ENCODE peak calls at places on chromosomes 2 and 18, in eight cellular contexts. R is NCI-H1105; F is NCI-H187; Q is choroid plexus epithelial cell; H is NCI-H748 treated with DMSO at 0.1 percent for 48 hours; G is stimulated activated CD8-positive, alpha-beta memory T cell treated with anti-CD3 and anti-CD28 coated beads, Interleukin-4, amount 100 ng/mL, for 4 hours; B is endothelial cell; U is tibial nerve. T is an unnamed sample.

GRCh38 chr2:135473567-135473966 is 57.5 kb downstream of the ZRANB3 start:
- DNase-seq in H (no peak), Q (peak), R (peak), F (no peak), G (no peak), U (no peak), B (peak), T (no peak)

GRCh38 chr2:45669109-45669508 is 17.6 kb downstream of the PRKCE start:
- DNase-seq in F (no peak), G (no peak), H (no peak), U (no peak), B (no peak), R (no peak), Q (peak), T (no peak)

GRCh38 chr18:62328775-62329525 is 3.8 kb downstream of the TNFRSF11A start:
- DNase-seq in F (no peak), Q (no peak), R (no peak), U (no peak), B (no peak), H (no peak), G (no peak), T (no peak)

GRCh38 chr18:59787998-59788875 is 91.0 kb upstream of the CCBE1 start:
- DNase-seq in U (no peak), G (no peak), R (no peak), Q (peak), B (no peak), F (no peak), H (no peak), T (no peak)

GRCh38 chr18:48797841-48798255 is 152.9 kb downstream of the SMAD7 start:
- DNase-seq in R (no peak), H (no peak), F (no peak), U (no peak), Q (no peak), B (no peak), G (no peak), T (no peak)

GRCh38 chr2:109123586-109124201 is 5.3 kb upstream of the SH3RF3 start:
- DNase-seq in B (no peak), U (no peak), H (no peak), Q (no peak), R (no peak), G (no peak), F (no peak), T (no peak)

GRCh38 chr18:43919565-43919964 is 642.3 kb upstream of the SYT4 start:
- DNase-seq in F (no peak), Q (peak), H (peak), U (no peak), R (peak), B (no peak), G (no peak), T (peak)

GRCh38 chr18:50162486-50163304 is 32.3 kb downstream of the MYO5B start:
- DNase-seq in R (no peak), F (no peak), U (no peak), B (no peak), Q (no peak), G (no peak), H (no peak), T (no peak)

GRCh38 chr2:128232965-128233789 is 85.5 kb downstream of the HS6ST1 start:
- DNase-seq in R (peak), H (peak), U (peak), B (peak), F (peak), G (peak), Q (peak), T (no peak)

GRCh38 chr2:241868661-241869081 is 858 bp upstream of the RTP5 start:
- DNase-seq in G (no peak), R (peak), Q (no peak), F (no peak), H (no peak), B (no peak), U (no peak), T (no peak)

GRCh38 chr2:3823748-3824147 is 120.4 kb downstream of the DCDC2C start:
- DNase-seq in R (no peak), B (no peak), H (no peak), F (no peak), G (no peak), Q (peak), U (no peak), T (peak)

GRCh38 chr18:8898990-8899389 is 193.6 kb downstream of the MTCL1 start:
- DNase-seq in U (no peak), G (no peak), F (no peak), R (no peak), Q (no peak), H (no peak), B (no peak), T (no peak)

GRCh38 chr18:77392323-77392722 is 142.7 kb downstream of the GALR1 start:
- DNase-seq in U (no peak), R (no peak), Q (peak), F (no peak), H (no peak), B (no peak), G (no peak), T (no peak)

GRCh38 chr2:216034065-216034464 is 20.7 kb upstream of the MREG start:
- DNase-seq in H (peak), G (peak), B (peak), R (peak), U (peak), F (peak), Q (peak), T (no peak)

GRCh38 chr18:13433685-13434084 is 215.1 kb downstream of the LDLRAD4 start:
- DNase-seq in F (no peak), U (no peak), H (no peak), B (no peak), Q (peak), G (no peak), R (no peak), T (no peak)

GRCh38 chr2:84781942-84782716 is 98.8 kb downstream of the TRABD2A start:
- DNase-seq in F (no peak), U (no peak), B (no peak), H (no peak), R (no peak), Q (peak), G (peak), T (no peak)

GRCh38 chr18:12242658-12243260 is 11.4 kb upstream of the CIDEA start:
- DNase-seq in B (no peak), U (no peak), G (no peak), H (no peak), Q (no peak), R (no peak), F (no peak), T (no peak)

GRCh38 chr2:127175406-127175805 is 44.7 kb downstream of the CYP27C1 start:
- DNase-seq in U (peak), B (no peak), Q (peak), R (no peak), H (no peak), F (no peak), G (no peak), T (no peak)

GRCh38 chr2:15971831-15972522 is 31.6 kb downstream of the MYCN start:
- DNase-seq in R (no peak), U (no peak), H (no peak), B (no peak), G (no peak), Q (no peak), F (no peak), T (no peak)

GRCh38 chr18:49321800-49322461 is 138.5 kb downstream of the DYM start:
- DNase-seq in Q (peak), G (no peak), R (no peak), H (no peak), B (no peak), F (no peak), U (no peak), T (no peak)

GRCh38 chr2:10435427-10436204 is 12.5 kb downstream of the ODC1 start:
- DNase-seq in H (no peak), Q (no peak), F (no peak), G (no peak), U (no peak), R (no peak), B (no peak), T (no peak)

GRCh38 chr2:37637985-37638384 is 33.5 kb downstream of the CDC42EP3 start:
- DNase-seq in R (no peak), Q (no peak), B (no peak), F (no peak), U (no peak), H (no peak), G (no peak), T (no peak)